ENCODE peak calls at places on chromosomes 6 and 20, in four cellular contexts. X is A549, M is endothelial cell of umbilical vein, L is HepG2. Y is an unnamed sample.

GRCh38 chr6:408599-409102 is 17.1 kb downstream of the IRF4 start:
- DNase-seq in X (peak; percentile 55), M (peak; percentile 26), L (peak; percentile 65), Y (peak; percentile 55)

GRCh38 chr6:106746660-106747059 is 117.3 kb downstream of the QRSL1 start:
- DNase-seq in X (peak; percentile 94), M (no peak), L (peak; percentile 40), Y (no peak)

GRCh38 chr20:36162272-36162966 is 7.9 kb downstream of the EPB41L1 start:
- DNase-seq in X (no peak), M (no peak), L (no peak), Y (peak; percentile 28)

GRCh38 chr20:3430376-3431069 is 23.1 kb upstream of the DNAAF9 start:
- DNase-seq in X (no peak), M (no peak), L (no peak), Y (peak; percentile 98)

GRCh38 chr20:58312836-58313235 is 3.3 kb downstream of the RAB22A start:
- DNase-seq in X (no peak), M (no peak), L (no peak), Y (no peak)

GRCh38 chr20:25248501-25249172 is 752 bp downstream of the PYGB start:
- DNase-seq in X (no peak), M (peak; percentile 49), L (no peak), Y (peak; percentile 55)

GRCh38 chr20:38861071-38861401 is 55.5 kb downstream of the PPP1R16B start:
- DNase-seq in X (no peak), M (no peak), L (no peak), Y (no peak)

GRCh38 chr6:1208876-1209275 is 103.0 kb upstream of the FOXQ1 start:
- DNase-seq in X (no peak), M (no peak), L (no peak), Y (no peak)

GRCh38 chr6:141682391-141682790 is 450.3 kb upstream of the GJE1 start:
- DNase-seq in X (no peak), M (no peak), L (no peak), Y (no peak)

GRCh38 chr6:21742238-21742660 is 148.7 kb downstream of the SOX4 start:
- DNase-seq in X (peak; percentile 83), M (peak; percentile 89), L (no peak), Y (no peak)

GRCh38 chr20:25340380-25340779 is 50.3 kb downstream of the ABHD12 start:
- DNase-seq in X (no peak), M (no peak), L (no peak), Y (no peak)

GRCh38 chr6:35062676-35063574 is 78.2 kb downstream of the TCP11 start:
- DNase-seq in X (no peak), M (peak; percentile 13), L (no peak), Y (no peak)

GRCh38 chr6:150152891-150153876 is 10.3 kb downstream of the PPP1R14C start:
- DNase-seq in X (no peak), M (no peak), L (no peak), Y (no peak)

GRCh38 chr20:50625986-50626677 is 65.2 kb downstream of the RIPOR3 start:
- DNase-seq in X (peak; percentile 73), M (no peak), L (peak; percentile 75), Y (peak; percentile 79)

GRCh38 chr20:43955244-43956191 is 40.9 kb downstream of the TOX2 start:
- DNase-seq in X (peak; percentile 79), M (peak; percentile 92), L (no peak), Y (peak; percentile 86)

GRCh38 chr6:1840491-1841121 is 230.9 kb downstream of the FOXC1 start:
- DNase-seq in X (no peak), M (no peak), L (no peak), Y (no peak)

DNA sequence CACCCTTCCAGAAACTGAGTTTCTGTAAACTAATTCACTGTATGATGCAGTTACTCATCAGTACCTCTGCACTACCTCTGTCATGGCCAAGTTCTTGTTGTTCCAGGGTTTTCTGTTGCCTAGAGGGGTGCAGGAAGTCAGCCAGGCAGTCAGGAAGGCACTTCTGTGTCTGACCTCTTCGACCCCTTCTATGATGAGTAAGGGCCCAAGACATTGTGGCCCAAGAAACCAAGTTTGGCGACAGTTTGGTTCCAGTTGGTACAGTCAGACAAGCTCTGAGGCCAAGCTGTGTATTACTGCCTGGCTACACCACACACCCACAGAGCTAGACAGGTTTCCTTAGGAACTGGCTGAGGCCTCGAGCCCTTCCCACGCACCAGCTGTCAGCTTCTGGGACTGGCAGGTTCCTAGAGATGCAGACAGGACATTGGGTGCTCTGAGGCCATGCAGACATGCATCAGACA is 41.2 kb downstream of the TRAF3IP2 start:
- DNase-seq in X (no peak), M (peak; percentile 51), L (no peak), Y (peak; percentile 43)
- TF ChIP-seq MYC in X (no peak), M (no peak), L (no peak), Y (no peak)

GRCh38 chr6:109496036-109496761 is 13.2 kb upstream of the ZBTB24 start:
- DNase-seq in X (no peak), M (no peak), L (no peak), Y (no peak)

GRCh38 chr6:109498049-109498448 is 15.0 kb upstream of the ZBTB24 start:
- DNase-seq in X (no peak), M (no peak), L (no peak), Y (no peak)

GRCh38 chr6:109490708-109491107 is 7.7 kb upstream of the ZBTB24 start:
- DNase-seq in X (no peak), M (no peak), L (no peak), Y (no peak)

GRCh38 chr6:109491207-109491938 is 8.4 kb upstream of the ZBTB24 start:
- DNase-seq in X (no peak), M (no peak), L (no peak), Y (no peak)

DNA sequence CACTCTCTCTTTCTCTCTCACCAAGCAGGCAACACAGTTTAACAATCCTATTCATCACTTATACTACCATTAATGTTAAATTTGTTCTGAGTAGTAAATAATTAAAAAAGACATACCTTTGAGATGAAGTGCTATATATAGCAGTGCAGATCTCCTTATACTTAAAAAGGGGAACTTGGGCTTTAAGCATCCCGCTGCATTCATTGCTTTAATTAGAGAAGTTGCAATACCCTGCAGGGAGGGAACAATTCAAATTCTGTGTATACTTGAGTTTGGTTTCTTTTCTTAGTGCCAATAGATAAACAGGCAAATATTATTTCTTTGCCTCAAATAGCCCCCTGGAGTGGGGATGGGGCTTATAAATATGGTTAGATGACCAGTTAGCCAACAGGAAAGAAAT is 10.8 kb upstream of the ZBTB24 start:
- DNase-seq in X (no peak), M (no peak), L (no peak), Y (peak; percentile 62)
- TF ChIP-seq POLR2A in X (no peak), M (no peak), L (no peak), Y (no peak)

DNA sequence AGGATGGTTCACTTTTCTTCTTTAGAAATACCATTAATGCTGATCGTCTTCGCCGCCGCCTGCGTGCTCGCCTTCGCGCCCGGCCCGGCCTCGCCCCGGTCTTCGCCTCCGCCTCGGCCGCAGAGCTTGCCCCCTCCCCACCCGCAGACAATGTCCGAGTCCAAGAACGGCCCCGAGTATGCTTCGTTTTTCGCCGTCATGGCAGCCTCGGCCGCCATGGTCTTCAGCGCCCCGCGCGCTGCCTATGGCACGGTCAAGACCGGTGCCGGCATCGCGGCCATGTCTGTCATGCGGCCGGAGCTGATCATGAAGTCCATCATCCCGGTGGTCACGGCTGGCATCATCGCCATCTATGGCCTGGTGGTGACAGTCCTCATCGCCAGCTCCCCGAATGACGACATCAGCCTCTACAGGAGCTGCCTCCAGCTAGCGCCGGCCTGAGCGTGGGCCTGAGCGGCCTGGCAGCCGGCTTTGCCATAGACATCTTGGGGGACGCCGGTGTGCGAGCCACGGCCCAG is 4.7 kb upstream of the PRPH2 start:
- DNase-seq in X (no peak), M (peak; percentile 41), L (no peak), Y (no peak)
- TF ChIP-seq MYC in X (no peak), M (no peak), L (no peak), Y (no peak)

GRCh38 chr6:26156850-26157149 is 69.6 kb downstream of the HFE start:
- DNase-seq in X (no peak), M (no peak), L (no peak), Y (no peak)
- TF ChIP-seq POLR2A in X (no peak), M (peak; percentile 2), L (no peak), Y (no peak)

DNA sequence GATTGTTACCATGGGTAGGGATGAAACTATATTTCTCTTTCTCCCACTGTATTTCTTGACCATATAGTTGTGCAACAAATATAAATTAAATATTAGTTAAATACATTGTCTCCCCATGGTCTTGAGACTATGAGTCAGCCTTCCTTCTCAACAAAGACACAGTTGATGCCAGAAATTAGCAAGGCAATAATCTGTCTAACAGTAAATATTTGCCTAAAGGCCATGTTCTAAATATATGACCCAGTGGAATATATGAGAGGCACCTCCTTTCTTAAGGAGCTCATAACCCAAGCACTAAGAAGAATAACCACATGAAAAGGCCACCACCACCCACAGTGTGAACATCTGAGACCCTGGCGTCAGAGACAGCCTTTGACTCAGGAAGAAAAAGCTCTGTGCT is 85.4 kb upstream of the SSTR4 start:
- DNase-seq in X (peak; percentile 26), M (peak; percentile 35), L (no peak), Y (no peak)
- TF ChIP-seq MYC in X (no peak), M (no peak), L (no peak), Y (no peak)